ENCODE peak calls at places on chromosomes 3 and 15, in six cellular contexts. Z is ovary, Y is fibroblast of lung, N is right atrium auricular region, W is left lung, K is pancreas. B is an unnamed sample.
A peak's percentile ranks its signal among the peaks of the same experiment; 100 is the strongest.

GRCh38 chr15:52567886-52568568 is 803 bp downstream of the ARPP19 start:
- DNase-seq in Z (peak; percentile 49), W (no peak), K (peak; percentile 55), N (no peak), Y (peak; percentile 39), B (no peak)

GRCh38 chr15:62845239-62846126 is 197.1 kb upstream of the TPM1 start:
- DNase-seq in K (no peak), Z (no peak), Y (peak; percentile 75), N (no peak), W (no peak), B (no peak)

GRCh38 chr3:36514171-36514570 is 133.9 kb downstream of the STAC start:
- DNase-seq in Z (no peak), W (no peak), N (no peak), K (no peak), Y (peak; percentile 65), B (no peak)

GRCh38 chr3:127865941-127866340 is 43.6 kb upstream of the MGLL start:
- DNase-seq in W (no peak), Z (no peak), Y (peak; percentile 76), K (no peak), N (no peak), B (no peak)

GRCh38 chr15:101246391-101246790 is 5.5 kb downstream of the CHSY1 start:
- DNase-seq in Y (no peak), W (no peak), N (no peak), K (no peak), Z (no peak), B (no peak)

GRCh38 chr3:107643038-107643883 is 120.5 kb downstream of the BBX start:
- DNase-seq in Z (no peak), K (no peak), W (no peak), N (no peak), Y (no peak), B (no peak)

GRCh38 chr3:11642455-11643162 is 1.1 kb downstream of the VGLL4 start:
- DNase-seq in K (peak; percentile 56), Z (peak; percentile 83), W (peak; percentile 77), N (peak; percentile 85), Y (peak; percentile 81), B (peak; percentile 93)

GRCh38 chr3:161548301-161548700 is 51.7 kb downstream of the OTOL1 start:
- DNase-seq in Y (no peak), K (no peak), Z (no peak), W (no peak), N (no peak), B (no peak)

GRCh38 chr15:62163847-62164499 is 1.1 kb downstream of the C2CD4B start:
- DNase-seq in K (no peak), Z (no peak), Y (no peak), W (no peak), N (no peak), B (no peak)

GRCh38 chr3:51371943-51372557 is 13.0 kb upstream of the MANF start:
- DNase-seq in Y (peak; percentile 62), W (no peak), Z (no peak), K (peak; percentile 32), N (no peak), B (no peak)

GRCh38 chr15:25504307-25504706 is 65.5 kb upstream of the UBE3A start:
- DNase-seq in Y (peak; percentile 68), K (no peak), N (no peak), Z (no peak), W (no peak), B (no peak)

GRCh38 chr15:40985541-40986330 is 32.5 kb downstream of the CHAC1 start:
- DNase-seq in K (no peak), W (no peak), Y (peak; percentile 60), N (no peak), Z (no peak), B (no peak)

GRCh38 chr15:61133361-61133760 is 95.7 kb downstream of the RORA start:
- DNase-seq in K (no peak), W (no peak), N (no peak), Z (no peak), Y (peak; percentile 36), B (no peak)

GRCh38 chr15:83784975-83785374 is 131.1 kb downstream of the ADAMTSL3 start:
- DNase-seq in K (no peak), Y (peak; percentile 42), Z (no peak), N (no peak), W (no peak), B (no peak)

DNA sequence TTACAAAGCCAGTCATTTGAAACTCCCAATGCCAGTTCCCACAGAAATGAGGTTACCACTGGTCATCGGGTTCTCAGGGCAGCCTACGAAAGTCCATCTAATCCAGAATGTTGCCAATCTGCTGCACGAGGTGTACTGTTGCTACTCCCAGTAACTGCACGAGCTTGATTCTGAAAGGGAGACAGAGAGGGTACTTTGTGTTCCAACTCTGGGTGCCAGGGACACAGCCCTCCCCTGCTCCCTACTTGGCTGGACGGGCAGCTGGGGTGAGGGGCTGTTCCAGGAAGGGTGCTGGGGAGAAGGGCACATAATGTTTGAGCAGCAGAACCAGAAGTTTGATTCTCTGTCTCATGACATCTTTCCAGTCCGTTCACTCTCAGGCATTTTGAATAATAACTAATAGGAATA is 27.1 kb upstream of the OSBPL11 start:
- DNase-seq in W (peak; percentile 51), N (peak; percentile 70), Z (no peak), K (no peak), Y (no peak), B (peak; percentile 69)
- TF ChIP-seq CTCF in W (no peak), N (no peak), Z (no peak), K (no peak), Y (no peak), B (no peak)

DNA sequence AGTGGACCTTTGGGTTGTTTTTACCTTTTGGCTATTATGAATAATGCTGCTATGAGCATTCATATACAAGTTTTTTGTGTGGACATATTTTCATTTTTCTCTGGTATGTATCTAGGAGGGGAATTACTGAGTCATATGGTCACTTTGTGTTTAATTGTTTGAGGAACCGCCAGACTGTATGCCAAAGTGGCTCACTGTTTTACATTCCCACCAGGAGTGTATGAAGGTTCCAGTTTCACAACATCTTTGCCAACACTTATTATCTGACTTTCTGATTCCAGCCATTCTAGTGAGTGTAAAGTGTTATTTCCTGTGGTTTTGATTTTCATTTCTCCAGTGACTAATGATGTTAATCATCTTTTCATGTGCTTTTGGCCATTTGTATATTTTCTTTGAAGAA is 51.8 kb downstream of the CMTM7 start:
- DNase-seq in Y (peak; percentile 94), K (no peak), W (no peak), Z (no peak), N (no peak), B (no peak)
- H3K27ac ChIP-seq in Y (no peak overlapping the region), K (no peak overlapping the region), W (no peak overlapping the region), Z (no peak overlapping the region), N (no peak overlapping the region), B (no peak overlapping the region)

DNA sequence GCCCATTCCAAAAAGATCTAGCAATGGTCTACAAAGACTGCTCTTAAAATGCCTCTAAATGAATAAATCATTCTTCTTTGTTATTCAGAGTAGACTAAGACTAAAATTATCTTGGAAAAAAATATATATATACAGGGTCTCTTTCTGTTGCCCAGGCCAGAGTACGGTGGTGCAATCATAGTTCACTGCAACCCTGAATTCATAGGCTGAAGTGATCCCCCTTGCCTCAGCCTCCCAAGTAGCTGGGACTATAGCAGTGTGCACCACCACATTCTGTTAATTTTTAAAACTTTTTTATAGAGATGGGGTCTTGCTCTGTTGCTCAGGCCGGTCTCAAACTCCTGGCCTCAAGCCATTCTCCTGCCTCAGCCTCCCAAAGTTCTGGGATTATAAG is 18.7 kb downstream of the WWTR1 start:
- DNase-seq in K (no peak), Z (no peak), W (no peak), Y (no peak), N (no peak), B (no peak)
- H3K4me3 ChIP-seq in K (no peak overlapping the region), Z (no peak overlapping the region), W (no peak overlapping the region), Y (peak overlapping the region; percentile 52), N (peak overlapping the region; percentile 15), B (peak overlapping the region; percentile 51)

DNA sequence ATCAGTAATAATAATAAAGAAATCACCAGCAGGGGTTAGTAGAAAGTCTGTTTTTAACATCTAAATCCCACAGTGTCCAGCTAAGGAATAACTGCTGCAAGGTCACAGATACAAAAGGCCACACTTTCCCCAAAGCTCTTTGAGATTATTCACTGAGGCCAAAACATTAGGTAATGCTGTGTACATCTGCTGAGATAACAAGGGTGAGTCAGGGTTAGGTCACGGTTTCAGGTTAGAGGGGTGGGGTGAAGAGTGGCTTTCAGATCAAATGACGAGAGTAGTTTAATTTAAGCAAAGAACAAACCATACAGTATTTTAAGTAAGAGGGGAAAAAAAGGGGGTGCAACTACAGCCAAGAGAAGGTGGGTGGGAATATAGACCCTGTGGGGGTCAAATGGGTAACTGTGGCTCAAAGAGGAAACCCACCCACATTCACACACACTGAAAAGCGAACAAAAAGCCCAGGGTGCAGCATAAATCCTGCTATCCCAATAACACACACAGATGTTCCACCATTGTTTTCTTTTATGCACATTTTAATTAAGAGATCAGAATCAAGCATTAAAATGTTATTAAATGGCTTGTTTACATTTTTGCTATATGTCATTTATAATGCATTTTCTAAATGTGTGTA is 412.9 kb downstream of the TIGIT start:
- DNase-seq in Y (peak; percentile 80), W (no peak), N (no peak), Z (no peak), K (peak; percentile 64), B (no peak)
- TF ChIP-seq CTCF in Y (no peak), W (no peak), N (no peak), Z (no peak), K (no peak), B (no peak)

GRCh38 chr3:64456674-64457073 is 231.1 kb downstream of the ADAMTS9 start:
- DNase-seq in K (no peak), W (no peak), Z (no peak), Y (no peak), N (no peak), B (no peak)

GRCh38 chr3:64457811-64458210 is 230.0 kb downstream of the ADAMTS9 start:
- DNase-seq in N (no peak), Y (peak; percentile 72), W (no peak), K (no peak), Z (no peak), B (no peak)

GRCh38 chr3:64454179-64454578 is 228.9 kb upstream of the PRICKLE2 start:
- DNase-seq in N (no peak), Z (no peak), W (no peak), K (no peak), Y (peak; percentile 86), B (no peak)

GRCh38 chr3:64455351-64455750 is 230.1 kb upstream of the PRICKLE2 start:
- DNase-seq in N (no peak), W (no peak), K (no peak), Y (no peak), Z (no peak), B (no peak)

GRCh38 chr3:64454768-64455167 is 229.5 kb upstream of the PRICKLE2 start:
- DNase-seq in Y (no peak), K (no peak), Z (no peak), N (no peak), W (no peak), B (no peak)
- H3K27ac ChIP-seq in Y (no peak overlapping the region), K (no peak overlapping the region), Z (no peak overlapping the region), N (no peak overlapping the region), W (no peak overlapping the region), B (no peak overlapping the region)